ENCODE peak calls at places on chromosomes 5 and 9, in nine cellular contexts. A, Z, S, I, B, P, Y, J and M are unnamed samples. For H3K4me1, the result is how much of the 10 kb centered on the place peaks cover.

GRCh38 chr9:92066131-92066530 is 49.1 kb downstream of the SPTLC1 start:
- DNase-seq in A (no peak), Z (no peak), S (no peak), I (peak), B (no peak), P (no peak), Y (no peak), J (no peak), M (no peak)

GRCh38 chr9:76269789-76270188 is 124.4 kb downstream of the RFK start:
- DNase-seq in A (no peak), Z (peak), S (peak), I (no peak), B (no peak), P (no peak), Y (no peak), J (no peak), M (no peak)

GRCh38 chr9:89755835-89756234 is 151.0 kb downstream of the GADD45G start:
- DNase-seq in A (no peak), Z (peak), S (peak), I (no peak), B (no peak), P (no peak), Y (no peak), J (no peak), M (no peak)

GRCh38 chr5:132427285-132428146 is 58.0 kb downstream of the SLC22A5 start:
- DNase-seq in A (peak), Z (no peak), S (no peak), I (peak), B (peak), P (peak), Y (no peak), J (no peak), M (no peak)

GRCh38 chr9:38066167-38066906 is 2.7 kb downstream of the SHB start:
- DNase-seq in A (peak), Z (no peak), S (no peak), I (no peak), B (no peak), P (no peak), Y (no peak), J (no peak), M (no peak)

GRCh38 chr5:118956727-118957126 is 31.6 kb downstream of the DTWD2 start:
- DNase-seq in A (no peak), Z (no peak), S (no peak), I (no peak), B (peak), P (no peak), Y (no peak), J (no peak), M (no peak)

GRCh38 chr9:24616858-24617257 is 71.2 kb upstream of the IZUMO3 start:
- DNase-seq in A (no peak), Z (no peak), S (no peak), I (no peak), B (no peak), P (no peak), Y (no peak), J (no peak), M (no peak)

GRCh38 chr9:38042626-38043359 is 26.2 kb downstream of the SHB start:
- DNase-seq in A (no peak), Z (no peak), S (no peak), I (no peak), B (no peak), P (no peak), Y (no peak), J (no peak), M (no peak)

GRCh38 chr9:92439921-92440750 is 15.9 kb upstream of the OMD start:
- DNase-seq in A (no peak), Z (no peak), S (peak), I (no peak), B (no peak), P (no peak), Y (no peak), J (no peak), M (no peak)

GRCh38 chr9:87710448-87710847 is 15.5 kb upstream of the CTSL start:
- DNase-seq in A (no peak), Z (no peak), S (no peak), I (no peak), B (no peak), P (no peak), Y (no peak), J (no peak), M (no peak)

GRCh38 chr5:56518820-56519219 is 285.7 kb upstream of the ANKRD55 start:
- DNase-seq in A (no peak), Z (no peak), S (no peak), I (no peak), B (no peak), P (no peak), Y (no peak), J (no peak), M (no peak)

GRCh38 chr5:56515011-56515410 is 281.9 kb upstream of the ANKRD55 start:
- DNase-seq in A (no peak), Z (no peak), S (no peak), I (no peak), B (no peak), P (no peak), Y (no peak), J (no peak), M (no peak)

GRCh38 chr5:56516034-56516433 is 282.9 kb upstream of the ANKRD55 start:
- DNase-seq in A (no peak), Z (no peak), S (no peak), I (no peak), B (no peak), P (no peak), Y (no peak), J (no peak), M (no peak)

GRCh38 chr5:56516441-56516840 is 283.3 kb upstream of the ANKRD55 start:
- DNase-seq in A (no peak), Z (no peak), S (no peak), I (no peak), B (no peak), P (no peak), Y (no peak), J (no peak), M (no peak)

GRCh38 chr5:56516936-56517521 is 283.9 kb upstream of the ANKRD55 start:
- DNase-seq in A (no peak), Z (no peak), S (no peak), I (peak), B (no peak), P (no peak), Y (no peak), J (peak), M (no peak)
- H3K4me1 ChIP-seq in A (under half), Z (under half), S (under half), I (under half), B (under half), P (under half), Y (under half), J (under half), M (half or more)

GRCh38 chr5:144179226-144179625 is 8.6 kb downstream of the KCTD16 start:
- DNase-seq in A (no peak), Z (no peak), S (no peak), I (no peak), B (no peak), P (no peak), Y (no peak), J (no peak), M (no peak)

GRCh38 chr5:144177548-144177947 is 6.9 kb downstream of the KCTD16 start:
- DNase-seq in A (no peak), Z (no peak), S (peak), I (no peak), B (no peak), P (no peak), Y (no peak), J (no peak), M (no peak)

GRCh38 chr5:144187699-144188294 is 17.1 kb downstream of the KCTD16 start:
- DNase-seq in A (peak), Z (no peak), S (peak), I (peak), B (peak), P (peak), Y (peak), J (peak), M (peak)

DNA sequence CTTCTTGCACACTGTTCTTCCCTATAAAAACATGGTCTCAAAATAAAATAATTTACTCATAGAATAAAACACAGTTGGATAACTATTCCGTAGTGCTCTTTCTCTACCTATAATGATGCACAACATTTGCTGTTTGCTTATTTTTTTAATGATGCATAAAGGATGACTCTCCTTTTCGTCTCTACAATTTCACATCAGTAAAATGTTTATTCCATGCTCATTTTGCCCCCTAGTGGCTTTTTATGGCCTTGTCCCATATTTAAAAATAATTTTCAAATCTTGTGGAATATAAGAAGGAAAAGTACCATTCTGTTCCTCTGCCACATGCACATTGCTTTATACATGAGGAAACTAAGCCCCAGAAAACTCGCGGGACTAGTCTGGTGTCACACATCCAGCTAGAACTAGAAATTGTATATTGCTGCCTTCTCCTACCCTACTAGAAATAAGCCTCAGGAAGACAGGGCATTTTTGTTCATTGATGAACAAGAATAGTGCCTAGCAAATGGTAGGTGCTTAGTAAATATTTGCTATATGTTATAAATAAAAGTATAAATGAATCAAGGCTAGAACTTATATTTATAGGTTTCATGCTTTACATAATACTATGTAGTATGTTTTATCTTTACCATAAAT is 12.7 kb downstream of the KCTD16 start:
- DNase-seq in A (no peak), Z (no peak), S (peak), I (no peak), B (peak), P (no peak), Y (no peak), J (no peak), M (no peak)
- TF ChIP-seq CTCF in A (peak), Z (peak), S (peak), I (peak), B (peak), P (peak), Y (peak), J (peak), M (peak)

DNA sequence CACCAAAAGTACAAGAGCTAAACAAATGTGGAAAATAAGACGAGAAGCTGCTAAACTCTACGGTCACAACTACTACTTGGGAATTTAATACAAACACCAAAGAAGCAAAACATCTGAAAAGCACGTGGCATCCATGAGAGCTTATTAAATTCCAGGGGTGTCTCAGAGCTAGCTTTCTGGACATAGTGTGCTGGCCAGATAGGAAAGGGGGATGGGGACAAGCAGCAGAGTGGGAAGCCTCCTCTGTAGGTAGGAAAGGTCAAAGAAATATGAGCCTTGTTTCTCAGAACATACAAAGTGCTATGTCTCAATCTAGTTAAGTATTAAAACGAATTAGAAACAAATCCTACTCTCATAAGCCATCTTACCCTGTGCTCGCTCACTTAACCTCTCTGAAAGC is 51.3 kb upstream of the GOLPH3 start:
- DNase-seq in A (no peak), Z (no peak), S (peak), I (no peak), B (no peak), P (peak), Y (no peak), J (peak), M (no peak)
- H3K27ac ChIP-seq in A (no peak), Z (no peak), S (peak), I (no peak), B (no peak), P (peak), Y (no peak), J (peak), M (peak)

GRCh38 chr5:139660105-139660915 is 12.2 kb downstream of the CXXC5 start:
- DNase-seq in A (peak), Z (no peak), S (no peak), I (peak), B (peak), P (peak), Y (no peak), J (no peak), M (no peak)
- H3K4me1 ChIP-seq in A (under half), Z (under half), S (under half), I (half or more), B (half or more), P (half or more), Y (half or more), J (half or more), M (half or more)